ENCODE peak calls at places on chromosomes 5 and 9, in four cellular contexts. F is esophagus squamous epithelium, W is testis, E is cardiac muscle cell. D is an unnamed sample. For H3K4me1 and H3K27me3, the result is how much of the 10 kb centered on the place peaks cover.

GRCh38 chr5:93800988-93801811 is 59.8 kb upstream of the POU5F2 start:
- DNase-seq in F (no peak), W (peak), E (peak), D (no peak)

GRCh38 chr9:89277454-89277853 is 33.5 kb upstream of the CKS2 start:
- DNase-seq in F (no peak), W (no peak), E (peak), D (no peak)

GRCh38 chr5:160931283-160931682 is 79.3 kb upstream of the ATP10B start:
- DNase-seq in F (no peak), W (no peak), E (no peak), D (no peak)

GRCh38 chr5:102760815-102761214 is 5.7 kb downstream of the PAM start:
- DNase-seq in F (no peak), W (no peak), E (peak), D (no peak)

GRCh38 chr5:122774861-122775712 is at the start of gene SNX2:
- DNase-seq in F (peak), W (peak), E (peak), D (peak)

GRCh38 chr9:117088140-117088539 is 326.7 kb downstream of the ASTN2 start:
- DNase-seq in F (no peak), W (no peak), E (no peak), D (no peak)

GRCh38 chr9:81671880-81672280 is 17.5 kb downstream of the TLE1 start:
- DNase-seq in F (no peak), W (peak), E (peak), D (no peak)

GRCh38 chr9:113956901-113957777 is 81.0 kb downstream of the ZNF618 start:
- DNase-seq in F (no peak), W (no peak), E (no peak), D (no peak)

GRCh38 chr5:126235628-126236027 is 187.6 kb upstream of the GRAMD2B start:
- DNase-seq in F (no peak), W (peak), E (no peak), D (no peak)

GRCh38 chr5:165360366-165361142 is 1855.1 kb downstream of the MAT2B start:
- DNase-seq in F (no peak), W (no peak), E (no peak), D (no peak)

GRCh38 chr9:98807070-98807810 is at the start of gene GALNT12:
- DNase-seq in F (no peak), W (no peak), E (no peak), D (peak)

GRCh38 chr9:68751556-68751955 is 46.5 kb downstream of the PIP5K1B start:
- DNase-seq in F (no peak), W (no peak), E (no peak), D (no peak)

GRCh38 chr5:136202800-136203199 is 9.8 kb upstream of the SMIM32 start:
- DNase-seq in F (no peak), W (no peak), E (peak), D (no peak)

GRCh38 chr5:136032564-136032963 is 3.8 kb downstream of the TGFBI start:
- DNase-seq in F (no peak), W (no peak), E (peak), D (no peak)

GRCh38 chr9:37329576-37329975 is 92.9 kb upstream of the GRHPR start:
- DNase-seq in F (no peak), W (no peak), E (peak), D (no peak)

GRCh38 chr5:136042665-136043121 is 13.9 kb downstream of the TGFBI start:
- DNase-seq in F (no peak), W (no peak), E (peak), D (no peak)

GRCh38 chr9:974064-974992 is 2.1 kb upstream of the DMRT3 start:
- DNase-seq in F (no peak), W (no peak), E (no peak), D (no peak)

GRCh38 chr5:88769165-88769564 is 113.8 kb downstream of the MEF2C start:
- DNase-seq in F (no peak), W (no peak), E (peak), D (no peak)

GRCh38 chr9:103798620-103799019 is 295.5 kb upstream of the SMC2 start:
- DNase-seq in F (no peak), W (no peak), E (peak), D (no peak)

GRCh38 chr9:125190371-125190801 is 783 bp upstream of the PPP6C start:
- DNase-seq in F (no peak), W (no peak), E (peak), D (no peak)

GRCh38 chr5:141880961-141881801 is 3.0 kb upstream of the PCDH1 start:
- DNase-seq in F (no peak), W (peak), E (no peak), D (no peak)

GRCh38 chr9:113918697-113919390 is 42.7 kb downstream of the ZNF618 start:
- DNase-seq in F (no peak), W (no peak), E (no peak), D (no peak)

GRCh38 chr5:170559296-170559695 is 55.5 kb downstream of the KCNIP1 start:
- DNase-seq in F (no peak), W (no peak), E (no peak), D (no peak)

GRCh38 chr9:89635007-89635742 is 30.4 kb downstream of the GADD45G start:
- DNase-seq in F (no peak), W (peak), E (peak), D (no peak)

GRCh38 chr5:93252165-93252564 is 328.9 kb downstream of the NR2F1-AS1 start:
- DNase-seq in F (no peak), W (no peak), E (peak), D (no peak)

GRCh38 chr5:165370772-165371171 is 1865.4 kb downstream of the MAT2B start:
- DNase-seq in F (no peak), W (no peak), E (no peak), D (no peak)

GRCh38 chr5:163548649-163549048 is 43.2 kb downstream of the MAT2B start:
- DNase-seq in F (no peak), W (no peak), E (no peak), D (no peak)

GRCh38 chr9:13144176-13144820 is 135.2 kb downstream of the MPDZ start:
- DNase-seq in F (no peak), W (no peak), E (no peak), D (no peak)

GRCh38 chr5:97062046-97062445 is 80.4 kb downstream of the LIX1 start:
- DNase-seq in F (no peak), W (no peak), E (no peak), D (no peak)

GRCh38 chr5:149054416-149054815 is 8.4 kb downstream of the SH3TC2 start:
- DNase-seq in F (no peak), W (no peak), E (no peak), D (no peak)

GRCh38 chr9:113504725-113505590 is 41.4 kb downstream of the RGS3 start:
- DNase-seq in F (no peak), W (no peak), E (peak), D (no peak)

GRCh38 chr9:132590318-132591182 is 8.1 kb downstream of the BARHL1 start:
- DNase-seq in F (no peak), W (no peak), E (no peak), D (no peak)

GRCh38 chr5:26121343-26121742 is 917.0 kb downstream of the CDH9 start:
- DNase-seq in F (no peak), W (peak), E (no peak), D (no peak)

GRCh38 chr5:122076023-122076422 is 2.0 kb downstream of the LOX start:
- DNase-seq in F (no peak), W (no peak), E (peak), D (no peak)

GRCh38 chr5:96087939-96088338 is 126.3 kb upstream of the ELL2 start:
- DNase-seq in F (no peak), W (no peak), E (no peak), D (no peak)

DNA sequence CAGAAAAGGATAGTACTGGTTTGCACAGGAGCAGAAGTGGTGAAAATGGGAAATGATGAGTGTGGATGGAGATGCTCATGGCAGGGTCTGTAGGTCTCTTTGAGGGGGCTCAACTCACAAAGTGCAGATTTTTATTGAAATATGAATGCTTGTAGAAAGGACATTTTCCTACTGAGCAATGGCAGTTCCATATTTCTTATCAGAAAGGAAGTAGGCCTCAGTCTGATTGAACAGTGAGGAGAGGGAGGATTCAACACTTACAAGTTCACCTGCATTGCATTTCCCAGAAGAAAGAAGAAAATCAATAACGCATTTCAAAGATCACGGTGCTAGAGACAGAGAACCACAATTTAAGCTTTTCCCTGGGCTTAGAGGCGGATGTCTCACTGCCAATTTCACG is 49.2 kb downstream of the ANXA2R start:
- DNase-seq in F (no peak), W (no peak), E (no peak), D (no peak)
- H3K4me3 ChIP-seq in F (peak), W (peak), E (no peak), D (peak)

GRCh38 chr5:111309384-111309783 is 85.2 kb downstream of the CAMK4 start:
- DNase-seq in F (no peak), W (no peak), E (no peak), D (no peak)
- H3K4me1 ChIP-seq in F (under half), W (under half), E (under half), D (under half)

GRCh38 chr9:38421498-38422211 is 2.6 kb downstream of the IGFBPL1 start:
- DNase-seq in F (no peak), W (no peak), E (peak), D (no peak)
- H3K27me3 ChIP-seq in F (under half), W (under half), E (under half), D (under half)

GRCh38 chr5:157748740-157749461 is 5.4 kb downstream of the LSM11 start:
- DNase-seq in F (no peak), W (no peak), E (peak), D (no peak)
- H3K4me3 ChIP-seq in F (no peak), W (no peak), E (no peak), D (no peak)

DNA sequence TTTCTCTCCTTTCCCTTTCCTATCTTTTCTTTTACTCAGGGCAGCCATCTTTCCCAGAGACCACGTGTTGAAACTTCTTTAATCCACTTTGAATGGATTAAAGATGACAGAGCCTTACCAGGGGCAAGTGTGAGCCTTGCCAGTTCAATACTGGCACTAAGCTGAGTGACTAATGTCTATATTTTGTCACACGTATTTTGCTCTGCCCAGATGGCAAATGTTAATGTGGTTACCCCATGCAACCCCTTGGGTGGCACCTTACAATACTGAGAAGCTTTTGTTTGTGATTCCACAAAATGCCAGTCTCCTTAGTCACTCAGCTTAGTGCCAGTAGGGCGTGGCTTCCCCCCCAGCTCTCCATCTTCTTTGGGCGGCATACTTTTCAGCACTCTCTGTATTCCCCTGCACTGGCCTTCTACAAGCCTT is 24.8 kb downstream of the ANXA1 start:
- DNase-seq in F (no peak), W (no peak), E (peak), D (no peak)
- H3K4me1 ChIP-seq in F (under half), W (under half), E (under half), D (under half)

GRCh38 chr5:172553167-172553566 is 87.9 kb upstream of the NEURL1B start:
- DNase-seq in F (no peak), W (no peak), E (no peak), D (no peak)

GRCh38 chr5:172556262-172556661 is 84.8 kb upstream of the NEURL1B start:
- DNase-seq in F (no peak), W (no peak), E (no peak), D (no peak)

GRCh38 chr5:172556971-172557461 is 84.0 kb upstream of the NEURL1B start:
- DNase-seq in F (no peak), W (peak), E (peak), D (no peak)

GRCh38 chr5:172553838-172554344 is 87.2 kb upstream of the NEURL1B start:
- DNase-seq in F (no peak), W (no peak), E (no peak), D (no peak)

GRCh38 chr5:172554562-172554961 is 86.5 kb upstream of the NEURL1B start:
- DNase-seq in F (no peak), W (no peak), E (no peak), D (no peak)
- H3K27me3 ChIP-seq in F (under half), W (under half), E (under half), D (under half)

GRCh38 chr9:35538361-35539234 is 48.7 kb downstream of the RUSC2 start:
- DNase-seq in F (no peak), W (peak), E (peak), D (no peak)

GRCh38 chr9:35533398-35533797 is 43.5 kb downstream of the RUSC2 start:
- DNase-seq in F (no peak), W (no peak), E (peak), D (no peak)

GRCh38 chr9:35540315-35540714 is 50.4 kb downstream of the RUSC2 start:
- DNase-seq in F (no peak), W (no peak), E (no peak), D (no peak)

GRCh38 chr9:35537898-35538297 is 48.0 kb downstream of the RUSC2 start:
- DNase-seq in F (no peak), W (peak), E (peak), D (no peak)
- H3K4me3 ChIP-seq in F (peak), W (no peak), E (no peak), D (no peak)

GRCh38 chr5:180456792-180457191 is 37.4 kb upstream of the CNOT6 start:
- DNase-seq in F (no peak), W (no peak), E (no peak), D (no peak)

GRCh38 chr5:180461303-180461702 is 32.9 kb upstream of the CNOT6 start:
- DNase-seq in F (no peak), W (no peak), E (no peak), D (no peak)

GRCh38 chr5:180460834-180461233 is 33.3 kb upstream of the CNOT6 start:
- DNase-seq in F (no peak), W (no peak), E (no peak), D (no peak)

DNA sequence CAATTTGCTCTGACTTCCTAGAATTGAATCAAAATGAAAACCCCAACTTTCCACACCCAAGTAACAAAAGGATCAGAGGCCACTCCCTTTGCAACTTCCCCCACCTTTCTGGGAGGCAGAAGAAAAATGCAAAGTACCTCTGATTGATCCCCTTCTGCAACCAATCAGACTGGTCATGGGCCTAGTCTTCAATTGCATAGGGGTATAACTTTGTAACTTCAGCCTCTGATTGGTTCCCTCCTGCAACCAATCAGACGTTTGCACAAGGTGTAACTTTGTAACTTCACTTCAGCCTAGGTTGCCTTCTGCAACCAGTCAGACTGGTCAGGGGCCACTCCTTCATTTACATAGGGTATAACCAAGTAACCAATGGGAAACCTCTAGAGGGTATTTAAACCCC is 38.3 kb upstream of the CNOT6 start:
- DNase-seq in F (no peak), W (no peak), E (no peak), D (no peak)
- H3K4me1 ChIP-seq in F (under half), W (under half), E (under half), D (under half)

DNA sequence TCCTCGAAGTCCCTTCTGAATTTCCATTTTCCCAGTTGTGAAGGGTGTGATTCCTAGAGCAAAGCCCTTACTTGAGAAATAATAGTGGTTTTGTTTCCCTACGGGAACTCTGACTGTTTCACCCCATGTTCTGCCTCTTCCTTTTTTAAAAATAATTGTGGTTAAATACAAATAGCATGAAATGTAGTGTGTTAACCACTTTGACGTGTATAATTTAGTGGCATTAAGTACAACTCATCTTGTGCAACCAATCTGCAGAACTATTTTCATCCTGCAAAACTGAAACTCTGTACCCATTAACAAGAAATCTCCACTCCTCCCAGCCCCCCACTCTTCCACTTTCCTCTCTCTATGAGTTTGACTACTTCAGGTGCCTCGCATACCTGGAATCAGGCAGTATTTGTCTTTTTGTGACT is 35.6 kb upstream of the HAND1 start:
- DNase-seq in F (no peak), W (no peak), E (peak), D (no peak)
- H3K27me3 ChIP-seq in F (under half), W (under half), E (under half), D (under half)